ENCODE peak calls at places on chromosomes 6 and 20, in eight cellular contexts. Q is GM23248; S is H1; L is activated B cell treated with CpG ODN at 0.5 μM for 24 hours; U is Right ventricle myocardium inferior; N is RWPE1; O is stimulated activated CD8-positive, alpha-beta memory T cell treated with anti-CD3 and anti-CD28 coated beads, Interleukin-7, amount 100 ng/mL, for 48 hours; P is AG20443. H is an unnamed sample.

GRCh38 chr6:15429146-15430110 is 183.6 kb downstream of the JARID2 start:
- DNase-seq in Q (peak; percentile 93), S (no peak), L (no peak), U (no peak), N (no peak), O (no peak), P (peak; percentile 63), H (no peak)

GRCh38 chr20:19473894-19474293 is 261.5 kb downstream of the SLC24A3 start:
- DNase-seq in Q (no peak), S (no peak), L (no peak), U (no peak), N (no peak), O (no peak), P (no peak), H (no peak)

GRCh38 chr20:64047968-64048401 is 1.5 kb downstream of the SOX18 start:
- DNase-seq in Q (no peak), S (peak; percentile 69), L (no peak), U (no peak), N (no peak), O (no peak), P (no peak), H (no peak)

GRCh38 chr20:64057628-64058498 is 5.1 kb upstream of the TCEA2 start:
- DNase-seq in Q (peak; percentile 69), S (peak; percentile 98), L (peak; percentile 73), U (peak; percentile 90), N (peak; percentile 92), O (peak; percentile 76), P (peak; percentile 89), H (peak; percentile 94)

GRCh38 chr20:43043887-43044286 is 145.8 kb downstream of the PTPRT start:
- DNase-seq in Q (no peak), S (no peak), L (no peak), U (no peak), N (no peak), O (no peak), P (no peak), H (no peak)

GRCh38 chr6:122704086-122704485 is 75.4 kb upstream of the FABP7 start:
- DNase-seq in Q (no peak), S (no peak), L (no peak), U (no peak), N (no peak), O (no peak), P (no peak), H (no peak)

GRCh38 chr20:42945194-42945593 is 244.5 kb downstream of the PTPRT start:
- DNase-seq in Q (no peak), S (no peak), L (no peak), U (no peak), N (no peak), O (no peak), P (no peak), H (no peak)

GRCh38 chr20:41984031-41984430 is 365.9 kb upstream of the CHD6 start:
- DNase-seq in Q (no peak), S (no peak), L (no peak), U (no peak), N (no peak), O (no peak), P (no peak), H (no peak)

GRCh38 chr6:73586416-73586974 is 65.7 kb upstream of the EEF1A1 start:
- DNase-seq in Q (peak; percentile 59), S (no peak), L (no peak), U (no peak), N (no peak), O (no peak), P (no peak), H (no peak)

GRCh38 chr6:3997144-3997770 is 81.7 kb downstream of the FAM217A start:
- DNase-seq in Q (peak; percentile 81), S (no peak), L (no peak), U (no peak), N (no peak), O (no peak), P (peak; percentile 61), H (no peak)

GRCh38 chr6:163338671-163339405 is 75.7 kb upstream of the QKI start:
- DNase-seq in Q (peak; percentile 69), S (no peak), L (no peak), U (no peak), N (no peak), O (no peak), P (peak; percentile 68), H (no peak)

GRCh38 chr6:108106261-108106660 is 31.7 kb upstream of the OSTM1 start:
- DNase-seq in Q (no peak), S (peak; percentile 57), L (no peak), U (no peak), N (no peak), O (no peak), P (no peak), H (no peak)

GRCh38 chr6:97668716-97669115 is 385.7 kb upstream of the MMS22L start:
- DNase-seq in Q (no peak), S (no peak), L (no peak), U (peak; percentile 31), N (no peak), O (no peak), P (peak; percentile 3), H (no peak)

GRCh38 chr20:1965520-1966278 is 28.2 kb downstream of the PDYN start:
- DNase-seq in Q (peak; percentile 78), S (peak; percentile 96), L (peak; percentile 81), U (peak; percentile 90), N (peak; percentile 79), O (peak; percentile 70), P (peak; percentile 89), H (peak; percentile 74)

GRCh38 chr20:7171911-7172310 is 404.4 kb downstream of the BMP2 start:
- DNase-seq in Q (peak; percentile 33), S (no peak), L (no peak), U (no peak), N (no peak), O (no peak), P (no peak), H (no peak)

GRCh38 chr20:35237486-35237885 is 11.0 kb downstream of the MMP24 start:
- DNase-seq in Q (peak; percentile 70), S (no peak), L (no peak), U (no peak), N (no peak), O (no peak), P (peak; percentile 44), H (no peak)

GRCh38 chr6:1179571-1180459 is 132.1 kb upstream of the FOXQ1 start:
- DNase-seq in Q (no peak), S (no peak), L (no peak), U (no peak), N (no peak), O (no peak), P (no peak), H (no peak)

GRCh38 chr6:43983191-43983590 is 144.1 kb downstream of the MRPL14 start:
- DNase-seq in Q (no peak), S (no peak), L (no peak), U (no peak), N (no peak), O (no peak), P (no peak), H (peak; percentile 11)

GRCh38 chr6:37904590-37904989 is 85.1 kb downstream of the ZFAND3 start:
- DNase-seq in Q (peak; percentile 18), S (no peak), L (no peak), U (no peak), N (no peak), O (no peak), P (no peak), H (no peak)

GRCh38 chr20:56796345-56796744 is 167.2 kb downstream of the TFAP2C start:
- DNase-seq in Q (no peak), S (no peak), L (no peak), U (no peak), N (no peak), O (no peak), P (no peak), H (no peak)

GRCh38 chr20:58388882-58389323 is at the start of gene VAPB:
- DNase-seq in Q (peak; percentile 99), S (peak; percentile 99), L (peak; percentile 99), U (peak; percentile 98), N (peak; percentile 99), O (peak; percentile 89), P (peak; percentile 99), H (peak; percentile 98)

GRCh38 chr6:169959129-169960002 is 207.9 kb downstream of the ERMARD start:
- DNase-seq in Q (no peak), S (peak; percentile 41), L (peak; percentile 33), U (no peak), N (no peak), O (no peak), P (no peak), H (no peak)

GRCh38 chr6:159163901-159164370 is 5.3 kb upstream of the FNDC1 start:
- DNase-seq in Q (peak; percentile 45), S (no peak), L (no peak), U (no peak), N (no peak), O (no peak), P (peak; percentile 47), H (no peak)

GRCh38 chr6:36874016-36874442 is 574 bp downstream of the PPIL1 start:
- DNase-seq in Q (peak; percentile 67), S (no peak), L (no peak), U (no peak), N (peak; percentile 25), O (no peak), P (no peak), H (no peak)

GRCh38 chr6:2802521-2803060 is 37.4 kb downstream of the WRNIP1 start:
- DNase-seq in Q (no peak), S (no peak), L (no peak), U (no peak), N (no peak), O (no peak), P (no peak), H (no peak)

GRCh38 chr20:53824779-53825178 is 231.1 kb upstream of the ZNF217 start:
- DNase-seq in Q (no peak), S (no peak), L (no peak), U (no peak), N (no peak), O (no peak), P (no peak), H (no peak)

GRCh38 chr6:150881911-150882481 is 16.5 kb downstream of the MTHFD1L start:
- DNase-seq in Q (peak; percentile 96), S (no peak), L (no peak), U (no peak), N (peak; percentile 64), O (no peak), P (peak; percentile 88), H (no peak)

GRCh38 chr20:13526551-13526950 is 112.2 kb downstream of the TASP1 start:
- DNase-seq in Q (peak; percentile 9), S (no peak), L (no peak), U (no peak), N (no peak), O (no peak), P (no peak), H (no peak)

GRCh38 chr6:125867483-125867935 is 76.7 kb downstream of the NCOA7 start:
- DNase-seq in Q (peak; percentile 83), S (peak; percentile 53), L (no peak), U (no peak), N (peak; percentile 91), O (no peak), P (peak; percentile 63), H (no peak)

GRCh38 chr20:32482251-32483220 is 102.6 kb downstream of the NOL4L start:
- DNase-seq in Q (peak; percentile 63), S (peak; percentile 82), L (peak; percentile 46), U (peak; percentile 87), N (no peak), O (no peak), P (peak; percentile 59), H (no peak)

GRCh38 chr6:139028658-139029469 is at the start of gene ABRACL:
- DNase-seq in Q (peak; percentile 77), S (peak; percentile 76), L (peak; percentile 83), U (peak; percentile 83), N (peak; percentile 48), O (peak; percentile 88), P (peak; percentile 74), H (peak; percentile 87)

H was measured in activated naive CD4-positive, alpha-beta T cell treated with anti-CD3 and anti-CD28 coated beads, Interleukin-2, amount 50 U/mL, for 72 hours.